ENCODE peak calls at places on chromosomes 3 and 15, in eight cellular contexts. Q is GM18507; C is substantia nigra; D is cardiac muscle cell; A is NCI-H69; H is GM04504; Y is T-helper 9 cell; S is activated naive CD4-positive, alpha-beta T cell. P is an unnamed sample.
A peak's percentile ranks its signal among the peaks of the same experiment; 100 is the strongest.

GRCh38 chr3:140830391-140830790 is 111.2 kb upstream of the SLC25A36 start:
- DNase-seq in Q (no peak), C (no peak), D (no peak), A (peak; percentile 5), H (no peak), Y (no peak), S (no peak), P (no peak)

GRCh38 chr3:181933052-181933618 is 221.4 kb downstream of the SOX2 start:
- DNase-seq in Q (no peak), C (no peak), D (no peak), A (peak; percentile 80), H (no peak), Y (no peak), S (no peak), P (no peak)

GRCh38 chr3:120174811-120175210 is 80.6 kb upstream of the GSK3B start:
- DNase-seq in Q (no peak), C (no peak), D (no peak), A (no peak), H (no peak), Y (no peak), S (no peak), P (no peak)

GRCh38 chr3:124057453-124057852 is 65.5 kb upstream of the ROPN1 start:
- DNase-seq in Q (no peak), C (peak; percentile 34), D (no peak), A (no peak), H (no peak), Y (no peak), S (no peak), P (no peak)

GRCh38 chr3:117045143-117045542 is 335.6 kb downstream of the TUSC7 start:
- DNase-seq in Q (no peak), C (no peak), D (no peak), A (peak; percentile 42), H (no peak), Y (no peak), S (no peak), P (no peak)

GRCh38 chr15:67880651-67881182 is 40.9 kb upstream of the RNU6-1 start:
- DNase-seq in Q (no peak), C (no peak), D (peak; percentile 34), A (peak; percentile 39), H (no peak), Y (no peak), S (no peak), P (no peak)

GRCh38 chr3:73520931-73521461 is 103.7 kb downstream of the PDZRN3 start:
- DNase-seq in Q (no peak), C (peak; percentile 18), D (peak; percentile 35), A (no peak), H (peak; percentile 75), Y (no peak), S (no peak), P (peak; percentile 50)

GRCh38 chr3:82055792-82056191 is 294.3 kb upstream of the GBE1 start:
- DNase-seq in Q (no peak), C (no peak), D (no peak), A (peak; percentile 56), H (no peak), Y (no peak), S (no peak), P (no peak)

GRCh38 chr3:42698911-42699230 is 3.7 kb downstream of the HHATL start:
- DNase-seq in Q (no peak), C (no peak), D (no peak), A (no peak), H (no peak), Y (no peak), S (no peak), P (no peak)

GRCh38 chr3:138578961-138579574 is 15.0 kb downstream of the CEP70 start:
- DNase-seq in Q (no peak), C (no peak), D (no peak), A (no peak), H (no peak), Y (no peak), S (no peak), P (no peak)

GRCh38 chr3:99658274-99658673 is 19.9 kb downstream of the COL8A1 start:
- DNase-seq in Q (no peak), C (no peak), D (no peak), A (no peak), H (no peak), Y (no peak), S (no peak), P (no peak)

GRCh38 chr3:194379651-194380050 is 10.1 kb upstream of the LRRC15 start:
- DNase-seq in Q (no peak), C (no peak), D (no peak), A (peak; percentile 81), H (no peak), Y (no peak), S (no peak), P (no peak)

GRCh38 chr3:73351423-73352071 is 273.2 kb downstream of the PDZRN3 start:
- DNase-seq in Q (no peak), C (no peak), D (peak; percentile 26), A (no peak), H (no peak), Y (no peak), S (no peak), P (no peak)

GRCh38 chr3:119368243-119368800 is 74.1 kb downstream of the ARHGAP31 start:
- DNase-seq in Q (no peak), C (no peak), D (no peak), A (no peak), H (no peak), Y (no peak), S (no peak), P (no peak)

GRCh38 chr15:62644874-62645755 is 397.4 kb upstream of the TPM1 start:
- DNase-seq in Q (no peak), C (no peak), D (no peak), A (peak; percentile 6), H (no peak), Y (no peak), S (no peak), P (peak; percentile 34)

GRCh38 chr3:50211930-50212329 is 6.9 kb downstream of the SLC38A3 start:
- DNase-seq in Q (no peak), C (peak; percentile 19), D (peak; percentile 80), A (no peak), H (no peak), Y (no peak), S (no peak), P (no peak)

GRCh38 chr15:64611085-64611484 is 150.7 kb downstream of the ZNF609 start:
- DNase-seq in Q (no peak), C (no peak), D (no peak), A (no peak), H (no peak), Y (no peak), S (no peak), P (no peak)

GRCh38 chr3:48507256-48508061 is 3.5 kb upstream of the SHISA5 start:
- DNase-seq in Q (peak; percentile 55), C (peak; percentile 18), D (peak; percentile 56), A (peak; percentile 78), H (no peak), Y (peak; percentile 57), S (peak; percentile 66), P (peak; percentile 24)